ENCODE peak calls at places on chromosomes 6 and 20, in five cellular contexts. One of them, this sample, is unnamed.

GRCh38 chr6:4677751-4678065 is 98.5 kb upstream of the CDYL start:
- DNase-seq in fibroblast of mammary gland: no peak
- DNase-seq in CD4-positive, alpha-beta T cell: no peak
- DNase-seq in stromal cell of bone marrow: no peak
- DNase-seq in OCI-LY7: no peak
- DNase-seq in this sample: no peak

GRCh38 chr20:10897341-10897740 is 223.5 kb upstream of the JAG1 start:
- DNase-seq in fibroblast of mammary gland: no peak
- DNase-seq in CD4-positive, alpha-beta T cell: no peak
- DNase-seq in stromal cell of bone marrow: no peak
- DNase-seq in OCI-LY7: no peak
- DNase-seq in this sample: no peak

GRCh38 chr6:35973670-35974222 is 50.7 kb downstream of the SLC26A8 start:
- DNase-seq in fibroblast of mammary gland: no peak
- DNase-seq in CD4-positive, alpha-beta T cell: no peak
- DNase-seq in stromal cell of bone marrow: no peak
- DNase-seq in OCI-LY7: no peak
- DNase-seq in this sample: no peak

GRCh38 chr20:50034567-50035170 is 51.9 kb downstream of the SNAI1 start:
- DNase-seq in fibroblast of mammary gland: peak
- DNase-seq in CD4-positive, alpha-beta T cell: no peak
- DNase-seq in stromal cell of bone marrow: peak
- DNase-seq in OCI-LY7: no peak
- DNase-seq in this sample: no peak

GRCh38 chr20:2398453-2398852 is 17.8 kb downstream of the TGM6 start:
- DNase-seq in fibroblast of mammary gland: no peak
- DNase-seq in CD4-positive, alpha-beta T cell: no peak
- DNase-seq in stromal cell of bone marrow: no peak
- DNase-seq in OCI-LY7: no peak
- DNase-seq in this sample: no peak

GRCh38 chr6:139856562-139856961 is 482.1 kb upstream of the CITED2 start:
- DNase-seq in fibroblast of mammary gland: no peak
- DNase-seq in CD4-positive, alpha-beta T cell: no peak
- DNase-seq in stromal cell of bone marrow: no peak
- DNase-seq in OCI-LY7: no peak
- DNase-seq in this sample: no peak

GRCh38 chr6:5213851-5214507 is 46.8 kb downstream of the LYRM4 start:
- DNase-seq in fibroblast of mammary gland: peak
- DNase-seq in CD4-positive, alpha-beta T cell: no peak
- DNase-seq in stromal cell of bone marrow: peak
- DNase-seq in OCI-LY7: no peak
- DNase-seq in this sample: peak

GRCh38 chr6:127956260-127956888 is 55.5 kb upstream of the THEMIS start:
- DNase-seq in fibroblast of mammary gland: peak
- DNase-seq in CD4-positive, alpha-beta T cell: no peak
- DNase-seq in stromal cell of bone marrow: no peak
- DNase-seq in OCI-LY7: no peak
- DNase-seq in this sample: no peak

GRCh38 chr6:118875672-118876071 is 18.3 kb upstream of the ASF1A start:
- DNase-seq in fibroblast of mammary gland: no peak
- DNase-seq in CD4-positive, alpha-beta T cell: no peak
- DNase-seq in stromal cell of bone marrow: no peak
- DNase-seq in OCI-LY7: no peak
- DNase-seq in this sample: no peak

GRCh38 chr6:122789862-122790739 is 1.0 kb downstream of the SMPDL3A start:
- DNase-seq in fibroblast of mammary gland: peak
- DNase-seq in CD4-positive, alpha-beta T cell: no peak
- DNase-seq in stromal cell of bone marrow: no peak
- DNase-seq in OCI-LY7: no peak
- DNase-seq in this sample: peak

GRCh38 chr6:12024715-12025434 is 12.8 kb downstream of the HIVEP1 start:
- DNase-seq in fibroblast of mammary gland: no peak
- DNase-seq in CD4-positive, alpha-beta T cell: no peak
- DNase-seq in stromal cell of bone marrow: no peak
- DNase-seq in OCI-LY7: no peak
- DNase-seq in this sample: peak

GRCh38 chr20:17934141-17934862 is 34.3 kb downstream of the SNX5 start:
- DNase-seq in fibroblast of mammary gland: peak
- DNase-seq in CD4-positive, alpha-beta T cell: no peak
- DNase-seq in stromal cell of bone marrow: peak
- DNase-seq in OCI-LY7: no peak
- DNase-seq in this sample: peak

GRCh38 chr20:31760457-31761240 is 21.6 kb downstream of the TPX2 start:
- DNase-seq in fibroblast of mammary gland: peak
- DNase-seq in CD4-positive, alpha-beta T cell: no peak
- DNase-seq in stromal cell of bone marrow: peak
- DNase-seq in OCI-LY7: no peak
- DNase-seq in this sample: peak

GRCh38 chr6:170008386-170008785 is 257.0 kb downstream of the ERMARD start:
- DNase-seq in fibroblast of mammary gland: no peak
- DNase-seq in CD4-positive, alpha-beta T cell: no peak
- DNase-seq in stromal cell of bone marrow: no peak
- DNase-seq in OCI-LY7: no peak
- DNase-seq in this sample: no peak

GRCh38 chr20:47620808-47621805 is 119.4 kb downstream of the NCOA3 start:
- DNase-seq in fibroblast of mammary gland: peak
- DNase-seq in CD4-positive, alpha-beta T cell: no peak
- DNase-seq in stromal cell of bone marrow: peak
- DNase-seq in OCI-LY7: peak
- DNase-seq in this sample: peak

GRCh38 chr6:112475083-112475482 is 128.0 kb downstream of the RFPL4B start:
- DNase-seq in fibroblast of mammary gland: peak
- DNase-seq in CD4-positive, alpha-beta T cell: no peak
- DNase-seq in stromal cell of bone marrow: peak
- DNase-seq in OCI-LY7: no peak
- DNase-seq in this sample: peak

GRCh38 chr20:14724465-14724864 is 387.1 kb upstream of the FLRT3 start:
- DNase-seq in fibroblast of mammary gland: no peak
- DNase-seq in CD4-positive, alpha-beta T cell: no peak
- DNase-seq in stromal cell of bone marrow: no peak
- DNase-seq in OCI-LY7: no peak
- DNase-seq in this sample: no peak

GRCh38 chr6:166736606-166737005 is 109.6 kb upstream of the RPS6KA2 start:
- DNase-seq in fibroblast of mammary gland: peak
- DNase-seq in CD4-positive, alpha-beta T cell: no peak
- DNase-seq in stromal cell of bone marrow: peak
- DNase-seq in OCI-LY7: no peak
- DNase-seq in this sample: peak

GRCh38 chr6:116385911-116386310 is 15.2 kb downstream of the DSE start:
- DNase-seq in fibroblast of mammary gland: peak
- DNase-seq in CD4-positive, alpha-beta T cell: no peak
- DNase-seq in stromal cell of bone marrow: no peak
- DNase-seq in OCI-LY7: no peak
- DNase-seq in this sample: no peak

GRCh38 chr6:119137194-119138072 is 59.0 kb upstream of the FAM184A start:
- DNase-seq in fibroblast of mammary gland: peak
- DNase-seq in CD4-positive, alpha-beta T cell: no peak
- DNase-seq in stromal cell of bone marrow: peak
- DNase-seq in OCI-LY7: no peak
- DNase-seq in this sample: peak

GRCh38 chr20:48691523-48691922 is 136.3 kb downstream of the PREX1 start:
- DNase-seq in fibroblast of mammary gland: no peak
- DNase-seq in CD4-positive, alpha-beta T cell: no peak
- DNase-seq in stromal cell of bone marrow: no peak
- DNase-seq in OCI-LY7: no peak
- DNase-seq in this sample: no peak

GRCh38 chr6:169269180-169270076 is 15.8 kb upstream of the THBS2 start:
- DNase-seq in fibroblast of mammary gland: peak
- DNase-seq in CD4-positive, alpha-beta T cell: no peak
- DNase-seq in stromal cell of bone marrow: peak
- DNase-seq in OCI-LY7: no peak
- DNase-seq in this sample: peak

GRCh38 chr20:2603816-2604505 is 48.5 kb upstream of the NOP56 start:
- DNase-seq in fibroblast of mammary gland: no peak
- DNase-seq in CD4-positive, alpha-beta T cell: no peak
- DNase-seq in stromal cell of bone marrow: no peak
- DNase-seq in OCI-LY7: no peak
- DNase-seq in this sample: no peak

GRCh38 chr6:13633343-13633742 is 18.2 kb downstream of the NOL7 start:
- DNase-seq in fibroblast of mammary gland: no peak
- DNase-seq in CD4-positive, alpha-beta T cell: no peak
- DNase-seq in stromal cell of bone marrow: no peak
- DNase-seq in OCI-LY7: no peak
- DNase-seq in this sample: no peak

GRCh38 chr6:139370707-139371345 is 3.6 kb downstream of the CITED2 start:
- DNase-seq in fibroblast of mammary gland: peak
- DNase-seq in CD4-positive, alpha-beta T cell: no peak
- DNase-seq in stromal cell of bone marrow: no peak
- DNase-seq in OCI-LY7: no peak
- DNase-seq in this sample: no peak

GRCh38 chr6:168208854-168209253 is 110.7 kb downstream of the DACT2 start:
- DNase-seq in fibroblast of mammary gland: no peak
- DNase-seq in CD4-positive, alpha-beta T cell: no peak
- DNase-seq in stromal cell of bone marrow: no peak
- DNase-seq in OCI-LY7: no peak
- DNase-seq in this sample: no peak

GRCh38 chr20:41618807-41619294 is 674 bp upstream of the CHD6 start:
- DNase-seq in fibroblast of mammary gland: peak
- DNase-seq in CD4-positive, alpha-beta T cell: no peak
- DNase-seq in stromal cell of bone marrow: no peak
- DNase-seq in OCI-LY7: no peak
- DNase-seq in this sample: no peak

GRCh38 chr6:40681622-40682021 is 94.5 kb upstream of the LRFN2 start:
- DNase-seq in fibroblast of mammary gland: no peak
- DNase-seq in CD4-positive, alpha-beta T cell: no peak
- DNase-seq in stromal cell of bone marrow: no peak
- DNase-seq in OCI-LY7: no peak
- DNase-seq in this sample: no peak

GRCh38 chr20:47281376-47281775 is 75.1 kb downstream of the ZMYND8 start:
- DNase-seq in fibroblast of mammary gland: no peak
- DNase-seq in CD4-positive, alpha-beta T cell: no peak
- DNase-seq in stromal cell of bone marrow: no peak
- DNase-seq in OCI-LY7: no peak
- DNase-seq in this sample: no peak

GRCh38 chr6:5726976-5727718 is 279.6 kb downstream of the NRN1 start:
- DNase-seq in fibroblast of mammary gland: no peak
- DNase-seq in CD4-positive, alpha-beta T cell: no peak
- DNase-seq in stromal cell of bone marrow: peak
- DNase-seq in OCI-LY7: peak
- DNase-seq in this sample: peak

GRCh38 chr6:13762648-13763441 is 51.2 kb upstream of the RANBP9 start:
- DNase-seq in fibroblast of mammary gland: peak
- DNase-seq in CD4-positive, alpha-beta T cell: no peak
- DNase-seq in stromal cell of bone marrow: peak
- DNase-seq in OCI-LY7: peak
- DNase-seq in this sample: peak

GRCh38 chr6:159043986-159044385 is 805 bp downstream of the TAGAP start:
- DNase-seq in fibroblast of mammary gland: no peak
- DNase-seq in CD4-positive, alpha-beta T cell: no peak
- DNase-seq in stromal cell of bone marrow: no peak
- DNase-seq in OCI-LY7: peak
- DNase-seq in this sample: no peak

GRCh38 chr20:58975353-58975752 is 5.7 kb upstream of the NELFCD start:
- DNase-seq in fibroblast of mammary gland: no peak
- DNase-seq in CD4-positive, alpha-beta T cell: no peak
- DNase-seq in stromal cell of bone marrow: no peak
- DNase-seq in OCI-LY7: no peak
- DNase-seq in this sample: no peak